ENCODE peak calls at places on chromosomes 3 and 15, in eight cellular contexts. O is mesenchymal stem cell, H is hepatocyte, W is mammary epithelial cell, G is A549, Y is GM23338, M is GM12878, V is IMR-90. C is an unnamed sample.

GRCh38 chr15:78880828-78881227 is 8.1 kb downstream of the MORF4L1 start:
- DNase-seq in O (no peak), H (no peak), W (no peak), G (no peak), Y (no peak), M (no peak), V (peak), C (peak)

GRCh38 chr3:62046326-62046725 is 327.0 kb downstream of the FEZF2 start:
- DNase-seq in O (no peak), H (no peak), W (no peak), G (no peak), Y (no peak), M (no peak), V (peak), C (peak)

GRCh38 chr3:143586565-143586964 is 261.7 kb downstream of the SLC9A9 start:
- DNase-seq in O (no peak), H (no peak), W (peak), G (no peak), Y (no peak), M (no peak), V (no peak), C (no peak)

GRCh38 chr3:18208856-18209255 is 216.3 kb downstream of the SATB1 start:
- DNase-seq in O (no peak), H (no peak), W (no peak), G (no peak), Y (no peak), M (no peak), V (no peak), C (no peak)

GRCh38 chr15:62647195-62647865 is 395.2 kb upstream of the TPM1 start:
- DNase-seq in O (peak), H (no peak), W (peak), G (peak), Y (no peak), M (no peak), V (peak), C (peak)

GRCh38 chr15:35013370-35013769 is 25.3 kb upstream of the ZNF770 start:
- DNase-seq in O (no peak), H (no peak), W (no peak), G (no peak), Y (no peak), M (no peak), V (peak), C (no peak)

GRCh38 chr3:113745273-113746068 is 578 bp downstream of the NAA50 start:
- DNase-seq in O (peak), H (peak), W (peak), G (peak), Y (peak), M (peak), V (peak), C (peak)

GRCh38 chr3:115595611-115596010 is 27.7 kb upstream of the GAP43 start:
- DNase-seq in O (peak), H (peak), W (no peak), G (no peak), Y (no peak), M (no peak), V (peak), C (peak)

GRCh38 chr15:27214032-27214431 is 243.1 kb downstream of the GABRG3 start:
- DNase-seq in O (no peak), H (no peak), W (no peak), G (no peak), Y (peak), M (no peak), V (no peak), C (no peak)

GRCh38 chr3:180085122-180085710 is 48.5 kb upstream of the PEX5L start:
- DNase-seq in O (no peak), H (no peak), W (no peak), G (no peak), Y (no peak), M (no peak), V (no peak), C (no peak)

GRCh38 chr3:9916734-9917680 is at the start of gene IL17RC:
- DNase-seq in O (peak), H (peak), W (peak), G (peak), Y (peak), M (no peak), V (peak), C (peak)

GRCh38 chr3:42498791-42499477 is 3.5 kb upstream of the VIPR1 start:
- DNase-seq in O (no peak), H (no peak), W (no peak), G (no peak), Y (no peak), M (no peak), V (no peak), C (no peak)

GRCh38 chr15:52417501-52417900 is 111.2 kb downstream of the MYO5A start:
- DNase-seq in O (peak), H (no peak), W (peak), G (no peak), Y (peak), M (no peak), V (peak), C (peak)

GRCh38 chr3:190086191-190086590 is 34.5 kb downstream of the P3H2 start:
- DNase-seq in O (no peak), H (no peak), W (no peak), G (no peak), Y (peak), M (no peak), V (no peak), C (no peak)

GRCh38 chr3:186048119-186048518 is 60.8 kb downstream of the ETV5 start:
- DNase-seq in O (no peak), H (no peak), W (no peak), G (no peak), Y (no peak), M (no peak), V (no peak), C (no peak)

GRCh38 chr3:149299938-149300791 is 33.3 kb downstream of the TM4SF18 start:
- DNase-seq in O (peak), H (peak), W (peak), G (peak), Y (no peak), M (peak), V (peak), C (peak)

GRCh38 chr3:149554826-149555225 is 80.3 kb downstream of the TM4SF4 start:
- DNase-seq in O (peak), H (peak), W (peak), G (no peak), Y (no peak), M (no peak), V (peak), C (peak)

GRCh38 chr15:74405823-74406222 is 27.9 kb downstream of the SEMA7A start:
- DNase-seq in O (no peak), H (no peak), W (no peak), G (no peak), Y (no peak), M (no peak), V (no peak), C (no peak)

GRCh38 chr15:93212578-93212977 is 123.6 kb upstream of the RGMA start:
- DNase-seq in O (no peak), H (no peak), W (no peak), G (no peak), Y (no peak), M (no peak), V (no peak), C (no peak)

GRCh38 chr3:187264946-187265345 is 26.6 kb downstream of the MASP1 start:
- DNase-seq in O (peak), H (no peak), W (no peak), G (no peak), Y (no peak), M (no peak), V (peak), C (peak)

GRCh38 chr3:73418636-73419035 is 206.1 kb downstream of the PDZRN3 start:
- DNase-seq in O (no peak), H (no peak), W (no peak), G (no peak), Y (no peak), M (no peak), V (no peak), C (no peak)

GRCh38 chr3:63921741-63922482 is 9.7 kb upstream of the SCAANT1 start:
- DNase-seq in O (no peak), H (no peak), W (no peak), G (no peak), Y (no peak), M (peak), V (no peak), C (no peak)

GRCh38 chr3:197026481-197026866 is 3.1 kb downstream of the MELTF start:
- DNase-seq in O (no peak), H (no peak), W (no peak), G (no peak), Y (no peak), M (no peak), V (no peak), C (no peak)

GRCh38 chr3:112514527-112515128 is 15.4 kb upstream of the BTLA start:
- DNase-seq in O (peak), H (no peak), W (no peak), G (no peak), Y (no peak), M (peak), V (peak), C (peak)

GRCh38 chr3:172285844-172286243 is 162.4 kb downstream of the GHSR start:
- DNase-seq in O (peak), H (no peak), W (peak), G (no peak), Y (no peak), M (no peak), V (peak), C (peak)

GRCh38 chr3:15894382-15894781 is 96.6 kb upstream of the ANKRD28 start:
- DNase-seq in O (no peak), H (no peak), W (no peak), G (no peak), Y (no peak), M (no peak), V (no peak), C (no peak)

GRCh38 chr3:177459397-177459796 is 262.1 kb upstream of the TBL1XR1 start:
- DNase-seq in O (peak), H (peak), W (no peak), G (no peak), Y (no peak), M (no peak), V (peak), C (peak)

GRCh38 chr3:44184319-44184953 is 57.2 kb upstream of the TOPAZ1 start:
- DNase-seq in O (no peak), H (no peak), W (no peak), G (no peak), Y (peak), M (no peak), V (no peak), C (no peak)

GRCh38 chr15:26024241-26024640 is 161.1 kb upstream of the ATP10A start:
- DNase-seq in O (no peak), H (no peak), W (no peak), G (no peak), Y (no peak), M (no peak), V (no peak), C (no peak)

GRCh38 chr3:114649331-114649730 is 355.5 kb downstream of the TIGIT start:
- DNase-seq in O (peak), H (no peak), W (peak), G (peak), Y (no peak), M (no peak), V (peak), C (no peak)

GRCh38 chr15:40243126-40243810 is 4.4 kb downstream of the PAK6 start:
- DNase-seq in O (no peak), H (no peak), W (peak), G (no peak), Y (no peak), M (no peak), V (no peak), C (no peak)

GRCh38 chr3:160225181-160226025 is at the start of gene C3orf80:
- DNase-seq in O (peak), H (peak), W (peak), G (peak), Y (peak), M (no peak), V (peak), C (peak)

GRCh38 chr3:195196266-195196665 is 74.7 kb downstream of the XXYLT1 start:
- DNase-seq in O (peak), H (no peak), W (peak), G (no peak), Y (no peak), M (no peak), V (peak), C (peak)

GRCh38 chr3:195197764-195198423 is 73.1 kb downstream of the XXYLT1 start:
- DNase-seq in O (peak), H (no peak), W (peak), G (peak), Y (no peak), M (no peak), V (peak), C (peak)

GRCh38 chr3:195195321-195196209 is 75.4 kb downstream of the XXYLT1 start:
- DNase-seq in O (peak), H (no peak), W (no peak), G (no peak), Y (peak), M (no peak), V (no peak), C (no peak)

GRCh38 chr3:195191580-195191979 is 79.4 kb downstream of the XXYLT1 start:
- DNase-seq in O (no peak), H (no peak), W (no peak), G (no peak), Y (no peak), M (no peak), V (no peak), C (no peak)

DNA sequence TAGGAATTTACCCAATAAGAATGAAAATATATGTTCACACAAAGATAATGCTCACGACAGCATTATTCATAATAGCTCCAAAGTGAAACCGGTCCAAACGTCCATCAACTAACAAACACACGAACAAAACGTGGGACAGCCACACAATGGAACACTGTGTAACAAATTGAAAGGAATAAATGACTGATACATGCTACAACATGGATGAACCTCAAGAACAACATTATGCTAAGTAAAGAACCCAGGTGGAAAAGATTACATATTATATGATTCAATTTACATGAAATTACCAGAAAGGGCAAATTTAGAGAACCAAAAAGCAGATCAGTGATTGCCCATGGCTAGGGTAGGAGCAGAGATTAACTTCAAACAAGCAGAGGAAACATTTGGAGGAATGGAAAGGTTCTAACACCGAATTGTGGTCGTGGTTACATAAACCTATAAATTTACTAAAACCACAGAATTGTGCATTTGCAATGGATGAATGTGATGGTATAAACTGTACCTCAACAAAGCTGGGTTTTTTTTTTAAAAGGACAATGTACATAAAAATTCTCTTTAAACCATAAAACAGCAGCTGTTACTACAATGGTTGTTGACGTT is 76.3 kb downstream of the XXYLT1 start:
- DNase-seq in O (peak), H (no peak), W (no peak), G (no peak), Y (no peak), M (no peak), V (no peak), C (no peak)
- H3K4me3 ChIP-seq in O (no peak), H (no peak), W (no peak), G (no peak), Y (no peak), M (peak), V (no peak), C (no peak)

GRCh38 chr3:123790254-123791072 is 93.7 kb downstream of the MYLK start:
- DNase-seq in O (peak), H (no peak), W (no peak), G (no peak), Y (no peak), M (no peak), V (peak), C (peak)
- H3K4me2 ChIP-seq in O (no peak), H (no peak), W (no peak), G (no peak), Y (no peak), M (no peak), V (no peak), C (no peak)

GRCh38 chr15:75673426-75674247 is 25.9 kb downstream of the SNX33 start:
- DNase-seq in O (peak), H (peak), W (peak), G (no peak), Y (no peak), M (no peak), V (peak), C (peak)

GRCh38 chr15:75674366-75674765 is 26.7 kb downstream of the SNX33 start:
- DNase-seq in O (no peak), H (no peak), W (no peak), G (no peak), Y (no peak), M (no peak), V (no peak), C (no peak)

GRCh38 chr15:75677601-75678323 is 30.1 kb downstream of the SNX33 start:
- DNase-seq in O (no peak), H (no peak), W (no peak), G (no peak), Y (no peak), M (no peak), V (no peak), C (no peak)

GRCh38 chr15:75675579-75676404 is 28.1 kb downstream of the SNX33 start:
- DNase-seq in O (no peak), H (no peak), W (no peak), G (no peak), Y (no peak), M (no peak), V (no peak), C (no peak)

DNA sequence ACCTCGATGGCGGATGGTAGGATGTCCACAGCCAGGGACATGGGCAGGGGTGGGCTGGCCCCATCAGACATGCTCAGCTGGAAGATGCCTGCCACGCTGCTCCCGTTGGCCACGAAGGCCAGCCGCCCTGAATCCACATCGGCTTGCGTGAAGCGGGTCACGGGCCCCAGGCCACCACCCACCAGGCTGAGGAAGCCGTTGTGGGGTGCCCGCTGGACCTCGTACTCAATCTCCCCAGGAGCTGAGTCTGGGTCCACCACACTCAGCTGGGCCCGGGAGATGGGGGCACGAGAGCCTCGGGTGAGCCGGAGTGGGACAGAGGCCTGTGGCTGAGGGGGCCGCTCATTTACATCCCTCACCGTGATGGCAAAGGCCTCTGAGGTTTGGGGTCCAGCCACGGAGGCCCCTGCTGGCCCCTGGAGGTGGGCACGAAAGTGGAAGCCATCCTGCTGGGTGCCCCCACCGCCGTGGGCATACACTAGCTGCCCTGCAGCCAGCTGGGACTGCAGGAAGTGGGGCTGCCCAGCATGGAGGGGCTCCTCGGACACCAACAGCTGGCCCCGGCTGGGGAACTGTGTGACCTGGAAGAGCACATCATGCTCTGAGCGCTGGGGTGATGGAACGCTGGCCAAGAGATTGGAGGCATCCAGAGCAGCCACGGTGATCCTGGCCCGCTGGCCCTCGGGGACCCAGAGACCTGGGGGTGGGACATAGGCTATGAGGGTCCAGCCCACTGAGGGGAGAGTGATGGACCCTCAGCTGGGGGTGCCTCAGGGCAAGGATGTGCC is 29.2 kb downstream of the SNX33 start:
- DNase-seq in O (no peak), H (no peak), W (no peak), G (no peak), Y (no peak), M (no peak), V (no peak), C (no peak)
- H3K4me3 ChIP-seq in O (no peak), H (no peak), W (no peak), G (no peak), Y (no peak), M (no peak), V (no peak), C (no peak)

GRCh38 chr3:121552797-121553196 is 7.0 kb upstream of the POLQ start:
- DNase-seq in O (no peak), H (no peak), W (no peak), G (no peak), Y (no peak), M (no peak), V (no peak), C (no peak)

GRCh38 chr3:121557426-121557934 is 10.3 kb upstream of the ARGFX start:
- DNase-seq in O (no peak), H (no peak), W (no peak), G (no peak), Y (no peak), M (no peak), V (no peak), C (no peak)

GRCh38 chr3:121552379-121552778 is 6.6 kb upstream of the POLQ start:
- DNase-seq in O (no peak), H (no peak), W (no peak), G (no peak), Y (no peak), M (no peak), V (no peak), C (peak)
- H3K4me2 ChIP-seq in O (no peak), H (peak), W (no peak), G (no peak), Y (no peak), M (no peak), V (peak), C (peak)

GRCh38 chr15:84983711-84984110 is 2.1 kb downstream of the PDE8A start:
- DNase-seq in O (no peak), H (no peak), W (no peak), G (no peak), Y (no peak), M (no peak), V (peak), C (no peak)
- H3K4me3 ChIP-seq in O (peak), H (no peak), W (no peak), G (peak), Y (no peak), M (peak), V (no peak), C (no peak)

GRCh38 chr3:14846481-14846880 is 27.7 kb downstream of the FGD5 start:
- DNase-seq in O (no peak), H (no peak), W (no peak), G (no peak), Y (no peak), M (no peak), V (no peak), C (no peak)

GRCh38 chr3:14843321-14843720 is 24.6 kb downstream of the FGD5 start:
- DNase-seq in O (no peak), H (no peak), W (no peak), G (no peak), Y (no peak), M (no peak), V (no peak), C (no peak)

GRCh38 chr3:14845180-14845579 is 26.4 kb downstream of the FGD5 start:
- DNase-seq in O (no peak), H (no peak), W (no peak), G (no peak), Y (no peak), M (no peak), V (no peak), C (no peak)

GRCh38 chr3:14845826-14846225 is 27.1 kb downstream of the FGD5 start:
- DNase-seq in O (no peak), H (no peak), W (no peak), G (no peak), Y (no peak), M (no peak), V (no peak), C (no peak)

DNA sequence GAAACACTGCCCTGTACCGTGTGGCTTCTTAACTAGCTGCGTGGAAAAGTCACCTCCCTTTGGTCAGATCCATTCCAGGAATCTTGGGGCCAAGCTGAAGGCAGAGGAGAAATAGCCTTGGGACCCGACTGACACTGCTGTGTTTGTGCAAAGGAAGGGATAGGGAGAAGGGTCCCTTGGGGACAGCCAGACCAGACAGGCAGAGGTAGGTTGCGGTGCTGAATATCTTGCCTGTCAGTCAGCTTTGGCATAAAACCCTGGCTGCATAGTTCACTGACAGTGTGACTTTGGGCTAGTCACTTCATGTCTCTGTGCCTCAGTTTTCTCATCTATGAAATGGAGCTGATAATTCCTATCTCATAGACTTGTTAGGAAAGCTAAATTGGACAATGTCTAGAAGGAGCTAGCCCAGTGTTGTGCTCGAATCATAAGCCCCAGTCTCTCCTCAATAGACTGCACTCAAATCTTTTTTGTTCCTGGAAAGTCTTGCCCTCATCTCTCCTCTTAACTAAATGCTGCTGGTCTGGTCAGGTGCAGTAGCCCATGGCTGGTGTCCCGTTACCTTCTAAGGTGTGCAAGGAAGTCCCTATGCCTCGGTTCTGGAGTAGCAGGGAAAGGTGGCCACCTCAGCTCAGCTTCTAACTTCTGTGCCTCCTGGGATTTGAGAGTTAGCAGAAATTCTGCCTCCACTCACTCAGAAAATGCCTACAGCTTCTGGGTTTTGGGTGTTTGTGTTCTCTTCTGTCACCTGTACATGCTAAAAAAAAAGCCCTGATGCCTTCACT is 25.8 kb downstream of the FGD5 start:
- DNase-seq in O (no peak), H (no peak), W (no peak), G (no peak), Y (no peak), M (no peak), V (no peak), C (no peak)
- H3K4me2 ChIP-seq in O (no peak), H (no peak), W (no peak), G (no peak), Y (no peak), M (no peak), V (no peak), C (no peak)